ENCODE peak calls at places on chromosomes 5 and 9, in six cellular contexts. One of them, this sample, is unnamed.

GRCh38 chr5:142141463-142141862 is 32.9 kb downstream of the NDFIP1 start:
- DNase-seq in activated CD8-positive, alpha-beta memory T cell treated with anti-CD3 and anti-CD28 coated beads, Interleukin-2, amount 50 U/mL, for 4 hours: no peak
- DNase-seq in GM04504: no peak
- DNase-seq in A549: no peak
- DNase-seq in M059J: no peak
- DNase-seq in suprapubic skin: no peak
- DNase-seq in this sample: no peak

GRCh38 chr5:141914154-141914743 is 9.4 kb upstream of the DELE1 start:
- DNase-seq in activated CD8-positive, alpha-beta memory T cell treated with anti-CD3 and anti-CD28 coated beads, Interleukin-2, amount 50 U/mL, for 4 hours: peak; percentile 31
- DNase-seq in GM04504: no peak
- DNase-seq in A549: no peak
- DNase-seq in M059J: no peak
- DNase-seq in suprapubic skin: no peak
- DNase-seq in this sample: peak; percentile 50

GRCh38 chr5:171122372-171122771 is 186.7 kb upstream of the TLX3 start:
- DNase-seq in activated CD8-positive, alpha-beta memory T cell treated with anti-CD3 and anti-CD28 coated beads, Interleukin-2, amount 50 U/mL, for 4 hours: no peak
- DNase-seq in GM04504: no peak
- DNase-seq in A549: no peak
- DNase-seq in M059J: peak; percentile 1
- DNase-seq in suprapubic skin: no peak
- DNase-seq in this sample: no peak

GRCh38 chr9:4299006-4299795 is 667 bp downstream of the GLIS3 start:
- DNase-seq in activated CD8-positive, alpha-beta memory T cell treated with anti-CD3 and anti-CD28 coated beads, Interleukin-2, amount 50 U/mL, for 4 hours: peak; percentile 34
- DNase-seq in GM04504: no peak
- DNase-seq in A549: peak; percentile 52
- DNase-seq in M059J: peak; percentile 70
- DNase-seq in suprapubic skin: no peak
- DNase-seq in this sample: no peak

GRCh38 chr9:72728031-72728770 is 206.8 kb downstream of the TMC1 start:
- DNase-seq in activated CD8-positive, alpha-beta memory T cell treated with anti-CD3 and anti-CD28 coated beads, Interleukin-2, amount 50 U/mL, for 4 hours: no peak
- DNase-seq in GM04504: no peak
- DNase-seq in A549: no peak
- DNase-seq in M059J: no peak
- DNase-seq in suprapubic skin: no peak
- DNase-seq in this sample: peak; percentile 7

GRCh38 chr5:135364416-135365262 is 34.4 kb downstream of the MACROH2A1 start:
- DNase-seq in activated CD8-positive, alpha-beta memory T cell treated with anti-CD3 and anti-CD28 coated beads, Interleukin-2, amount 50 U/mL, for 4 hours: no peak
- DNase-seq in GM04504: no peak
- DNase-seq in A549: no peak
- DNase-seq in M059J: no peak
- DNase-seq in suprapubic skin: no peak
- DNase-seq in this sample: no peak

GRCh38 chr5:181181650-181182565 is 23.1 kb downstream of the TRIM7 start:
- DNase-seq in activated CD8-positive, alpha-beta memory T cell treated with anti-CD3 and anti-CD28 coated beads, Interleukin-2, amount 50 U/mL, for 4 hours: peak; percentile 61
- DNase-seq in GM04504: no peak
- DNase-seq in A549: peak; percentile 89
- DNase-seq in M059J: peak; percentile 74
- DNase-seq in suprapubic skin: no peak
- DNase-seq in this sample: no peak

GRCh38 chr5:84961903-84962302 is 577.2 kb upstream of the EDIL3 start:
- DNase-seq in activated CD8-positive, alpha-beta memory T cell treated with anti-CD3 and anti-CD28 coated beads, Interleukin-2, amount 50 U/mL, for 4 hours: no peak
- DNase-seq in GM04504: no peak
- DNase-seq in A549: no peak
- DNase-seq in M059J: no peak
- DNase-seq in suprapubic skin: no peak
- DNase-seq in this sample: no peak

GRCh38 chr5:80967500-80968181 is 7.5 kb downstream of the RASGRF2 start:
- DNase-seq in activated CD8-positive, alpha-beta memory T cell treated with anti-CD3 and anti-CD28 coated beads, Interleukin-2, amount 50 U/mL, for 4 hours: no peak
- DNase-seq in GM04504: peak; percentile 50
- DNase-seq in A549: peak; percentile 70
- DNase-seq in M059J: peak; percentile 96
- DNase-seq in suprapubic skin: no peak
- DNase-seq in this sample: no peak